ENCODE peak calls at places on chromosomes 7 and 10, in eight cellular contexts. V is uterus, G is PC-9, P is fibroblast of lung, F is Caco-2, D is mucosa of descending colon, K is Karpas-422, B is sigmoid colon. M is an unnamed sample.

GRCh38 chr7:47515305-47515834 is 66.5 kb downstream of the TNS3 start:
- DNase-seq in V (no peak), G (no peak), P (no peak), F (no peak), D (no peak), K (no peak), B (no peak), M (no peak)

GRCh38 chr10:76432274-76433012 is 1001.0 kb downstream of the LRMDA start:
- DNase-seq in V (peak; percentile 56), G (peak; percentile 60), P (peak; percentile 90), F (no peak), D (no peak), K (no peak), B (peak; percentile 80), M (peak; percentile 53)

GRCh38 chr10:46520941-46521340 is 35.5 kb downstream of the GPRIN2 start:
- DNase-seq in V (peak; percentile 11), G (no peak), P (peak; percentile 79), F (no peak), D (no peak), K (no peak), B (peak; percentile 65), M (peak; percentile 58)

GRCh38 chr10:111093741-111094380 is 17.0 kb downstream of the ADRA2A start:
- DNase-seq in V (no peak), G (no peak), P (peak; percentile 47), F (no peak), D (no peak), K (no peak), B (no peak), M (no peak)

GRCh38 chr10:119665901-119666708 is 14.9 kb downstream of the BAG3 start:
- DNase-seq in V (no peak), G (peak; percentile 51), P (no peak), F (peak; percentile 87), D (no peak), K (no peak), B (no peak), M (no peak)

GRCh38 chr7:150374472-150374871 is 4.7 kb upstream of the ZNF775 start:
- DNase-seq in V (no peak), G (no peak), P (no peak), F (no peak), D (no peak), K (no peak), B (no peak), M (no peak)

GRCh38 chr7:150368098-150368883 is at the start of gene REPIN1:
- DNase-seq in V (peak; percentile 92), G (peak; percentile 93), P (peak; percentile 81), F (peak; percentile 96), D (peak; percentile 96), K (peak; percentile 92), B (peak; percentile 97), M (peak; percentile 95)

GRCh38 chr10:7824251-7824650 is 5.9 kb downstream of the TAF3 start:
- DNase-seq in V (no peak), G (no peak), P (no peak), F (no peak), D (no peak), K (no peak), B (no peak), M (no peak)

GRCh38 chr7:157043745-157044144 is 33.3 kb upstream of the MNX1 start:
- DNase-seq in V (no peak), G (no peak), P (peak; percentile 9), F (no peak), D (no peak), K (no peak), B (peak; percentile 81), M (no peak)

GRCh38 chr7:50793115-50793946 is 10.6 kb upstream of the GRB10 start:
- DNase-seq in V (peak; percentile 67), G (peak; percentile 72), P (peak; percentile 55), F (peak; percentile 81), D (peak; percentile 81), K (no peak), B (peak; percentile 87), M (peak; percentile 85)

GRCh38 chr7:50791363-50791762 is 8.7 kb upstream of the GRB10 start:
- DNase-seq in V (no peak), G (no peak), P (no peak), F (no peak), D (no peak), K (no peak), B (no peak), M (no peak)

GRCh38 chr7:50791921-50792341 is 9.2 kb upstream of the GRB10 start:
- DNase-seq in V (peak; percentile 34), G (no peak), P (peak; percentile 41), F (no peak), D (no peak), K (no peak), B (no peak), M (no peak)

GRCh38 chr7:50793947-50794570 is 11.4 kb upstream of the GRB10 start:
- DNase-seq in V (no peak), G (no peak), P (no peak), F (no peak), D (no peak), K (no peak), B (no peak), M (no peak)

GRCh38 chr7:50792342-50793114 is 9.8 kb upstream of the GRB10 start:
- DNase-seq in V (peak; percentile 28), G (peak; percentile 40), P (peak; percentile 72), F (peak; percentile 67), D (peak; percentile 44), K (no peak), B (no peak), M (peak; percentile 49)
- H3K4me3 ChIP-seq in V (peak overlapping the region; percentile 41), G (peak overlapping the region; percentile 73), P (peak overlapping the region; percentile 79), F (peak overlapping the region; percentile 47), D (peak overlapping the region; percentile 30), K (no peak overlapping the region), B (peak overlapping the region; percentile 63), M (peak overlapping the region; percentile 59)

GRCh38 chr7:116713918-116714317 is 41.9 kb downstream of the MET start:
- DNase-seq in V (no peak), G (no peak), P (peak; percentile 89), F (no peak), D (no peak), K (no peak), B (no peak), M (no peak)

GRCh38 chr7:116711790-116712189 is 39.8 kb downstream of the MET start:
- DNase-seq in V (no peak), G (no peak), P (no peak), F (no peak), D (no peak), K (no peak), B (no peak), M (no peak)

GRCh38 chr7:116715087-116715486 is 43.1 kb downstream of the MET start:
- DNase-seq in V (no peak), G (no peak), P (no peak), F (no peak), D (no peak), K (no peak), B (no peak), M (no peak)

GRCh38 chr7:116713500-116713899 is 41.5 kb downstream of the MET start:
- DNase-seq in V (no peak), G (no peak), P (no peak), F (no peak), D (no peak), K (no peak), B (no peak), M (no peak)

DNA sequence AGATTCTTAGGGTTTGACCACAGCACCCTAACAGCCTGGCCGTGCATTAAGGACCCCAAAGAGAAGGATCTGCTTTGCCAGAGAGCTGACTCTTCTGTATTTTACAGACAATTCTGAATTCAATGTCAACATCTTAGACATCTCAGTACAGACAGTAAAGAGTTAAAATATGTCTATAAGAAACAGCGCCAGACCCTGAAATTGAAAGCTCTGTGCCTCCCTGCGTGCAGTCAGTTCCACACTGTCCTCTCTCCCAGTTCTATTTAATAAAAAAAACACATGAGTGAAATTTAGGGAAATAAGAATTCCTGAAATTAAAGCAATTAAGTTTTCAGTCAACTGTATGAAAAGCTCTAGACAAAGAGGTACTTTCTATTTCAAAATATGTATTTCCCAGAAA is 45.1 kb downstream of the MET start:
- DNase-seq in V (no peak), G (no peak), P (no peak), F (no peak), D (no peak), K (no peak), B (no peak), M (no peak)
- H3K4me1 ChIP-seq in V (no peaks in the 10 kb centered on the region), G (peaks cover 14% of the 10 kb centered on the region), P (peaks cover 11% of the 10 kb centered on the region), F (no peaks in the 10 kb centered on the region), D (no peaks in the 10 kb centered on the region), K (peaks cover 6% of the 10 kb centered on the region), B (no peaks in the 10 kb centered on the region), M (no peaks in the 10 kb centered on the region)

DNA sequence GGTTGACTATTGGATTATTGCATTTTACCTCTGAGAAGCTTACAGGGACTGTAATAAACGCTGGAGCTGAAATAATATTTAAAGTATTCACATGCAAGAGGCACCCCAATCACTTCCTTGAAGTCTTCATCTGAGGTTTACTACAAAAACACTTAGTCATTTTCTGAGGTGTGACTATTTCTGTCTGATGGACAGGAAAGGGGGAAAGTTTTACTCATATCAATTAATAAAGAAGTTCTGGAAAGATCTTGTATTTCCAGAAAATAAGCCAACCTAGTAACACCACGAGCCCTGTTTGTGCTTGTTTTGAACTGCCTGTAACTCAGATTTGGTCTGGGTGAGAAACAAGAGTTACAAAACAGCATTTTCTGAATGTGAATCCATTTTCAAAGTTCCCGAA is 63.9 kb upstream of the PRKCQ start:
- DNase-seq in V (no peak), G (no peak), P (no peak), F (no peak), D (no peak), K (no peak), B (no peak), M (no peak)
- H3K36me3 ChIP-seq in V (no peaks in the 10 kb centered on the region), G (no peaks in the 10 kb centered on the region), P (no peaks in the 10 kb centered on the region), F (no peaks in the 10 kb centered on the region), D (no peaks in the 10 kb centered on the region), K (no peaks in the 10 kb centered on the region), B (no peaks in the 10 kb centered on the region), M (no peaks in the 10 kb centered on the region)

DNA sequence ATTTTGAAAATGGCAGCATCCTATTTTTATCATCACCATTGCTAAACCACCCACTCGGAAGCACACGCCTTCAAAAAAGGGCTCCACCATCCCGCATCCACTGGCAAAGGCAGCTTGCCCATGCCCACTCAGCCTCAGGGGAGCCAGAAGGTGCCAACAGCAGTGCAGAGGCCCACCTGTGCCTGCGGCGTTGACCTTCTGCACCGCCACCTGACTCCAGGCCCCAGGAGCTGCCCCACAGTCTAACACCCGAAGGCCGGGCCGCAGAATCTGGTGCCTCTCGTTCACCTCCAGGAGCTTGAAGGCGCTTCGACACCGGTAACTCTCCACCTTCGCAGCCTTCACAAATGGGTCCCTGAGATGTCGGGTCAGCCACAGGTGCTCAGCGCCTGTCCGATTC is 2.8 kb downstream of the MRM2 start:
- DNase-seq in V (no peak), G (no peak), P (no peak), F (no peak), D (no peak), K (no peak), B (no peak), M (no peak)
- H3K4me3 ChIP-seq in V (no peak overlapping the region), G (no peak overlapping the region), P (no peak overlapping the region), F (no peak overlapping the region), D (no peak overlapping the region), K (no peak overlapping the region), B (no peak overlapping the region), M (no peak overlapping the region)